ENCODE peak calls at places on chromosomes 12 and 14, in five cellular contexts. C is transverse colon, L is suprapubic skin, Y is esophagus squamous epithelium, O is gastrocnemius medialis. N is an unnamed sample.

GRCh38 chr12:52776913-52777395 is at the start of gene KRT76:
- DNase-seq in Y (no peak), L (no peak), C (no peak), O (no peak), N (no peak)

GRCh38 chr12:13283867-13284266 is 87.3 kb downstream of the EMP1 start:
- DNase-seq in O (no peak), C (no peak), L (no peak), Y (no peak), N (no peak)

GRCh38 chr12:76252031-76252430 is 96.2 kb downstream of the BBS10 start:
- DNase-seq in O (peak), L (no peak), Y (no peak), C (no peak), N (no peak)

GRCh38 chr14:105865266-105865903 is 339.0 kb downstream of the TMEM121 start:
- DNase-seq in O (peak), C (no peak), L (peak), Y (no peak), N (no peak)

GRCh38 chr14:90539996-90540395 is 143.2 kb downstream of the CALM1 start:
- DNase-seq in L (no peak), Y (no peak), C (no peak), O (no peak), N (no peak)

GRCh38 chr12:103627189-103627855 is 40.2 kb downstream of the STAB2 start:
- DNase-seq in O (no peak), L (no peak), Y (no peak), C (no peak), N (no peak)

GRCh38 chr12:75998292-75999063 is 33.1 kb downstream of the PHLDA1 start:
- DNase-seq in O (no peak), Y (no peak), L (no peak), C (no peak), N (no peak)

GRCh38 chr12:122032570-122032969 is 10.9 kb downstream of the BCL7A start:
- DNase-seq in Y (no peak), L (no peak), O (no peak), C (no peak), N (no peak)

GRCh38 chr12:6724409-6724797 is 557 bp downstream of the COPS7A start:
- DNase-seq in O (no peak), L (no peak), C (peak), Y (no peak), N (no peak)

GRCh38 chr12:52971701-52972329 is 22.9 kb downstream of the KRT18 start:
- DNase-seq in L (no peak), Y (no peak), C (peak), O (no peak), N (no peak)

GRCh38 chr14:52363969-52364368 is 49.9 kb downstream of the PTGER2 start:
- DNase-seq in C (no peak), O (no peak), L (no peak), Y (no peak), N (peak)

GRCh38 chr14:39228044-39228443 is 5.7 kb upstream of the MIA2 start:
- DNase-seq in C (no peak), Y (no peak), O (no peak), L (no peak), N (no peak)

GRCh38 chr14:100293497-100294212 is 12.6 kb downstream of the SLC25A29 start:
- DNase-seq in L (peak), Y (no peak), C (peak), O (peak), N (no peak)

GRCh38 chr12:49552014-49552413 is 13.2 kb downstream of the KCNH3 start:
- DNase-seq in Y (no peak), C (no peak), L (no peak), O (peak), N (peak)

GRCh38 chr12:44875954-44876553 is at the start of gene NELL2:
- DNase-seq in Y (no peak), O (no peak), L (no peak), C (peak), N (peak)

GRCh38 chr12:70006619-70006973 is 181.6 kb downstream of the MYRFL start:
- DNase-seq in C (no peak), Y (no peak), O (no peak), L (no peak), N (no peak)

GRCh38 chr14:100594625-100594951 is 7.4 kb upstream of the BEGAIN start:
- DNase-seq in O (peak), C (no peak), L (peak), Y (no peak), N (no peak)

GRCh38 chr14:61355892-61356325 is 34.5 kb downstream of the PRKCH start:
- DNase-seq in C (no peak), L (peak), Y (no peak), O (peak), N (peak)

GRCh38 chr12:79552186-79552585 is 138.6 kb downstream of the PAWR start:
- DNase-seq in O (no peak), C (no peak), L (no peak), Y (no peak), N (no peak)

GRCh38 chr12:7075931-7076330 is 15.4 kb downstream of the C1S start:
- DNase-seq in C (no peak), O (no peak), L (no peak), Y (no peak), N (no peak)

GRCh38 chr14:89304972-89305703 is 111.9 kb downstream of the FOXN3 start:
- DNase-seq in L (no peak), C (peak), O (no peak), Y (no peak), N (no peak)

GRCh38 chr12:32907166-32907565 is 10.6 kb upstream of the PKP2 start:
- DNase-seq in C (no peak), O (no peak), L (no peak), Y (no peak), N (no peak)

GRCh38 chr12:57173683-57174082 is 26.3 kb upstream of the LRP1-AS start:
- DNase-seq in C (no peak), O (no peak), L (no peak), Y (no peak), N (no peak)

GRCh38 chr14:24680516-24680915 is 46.5 kb upstream of the GZMB start:
- DNase-seq in C (no peak), O (no peak), L (no peak), Y (no peak), N (no peak)

GRCh38 chr14:41096131-41096530 is 510.5 kb upstream of the LRFN5 start:
- DNase-seq in C (no peak), O (no peak), Y (no peak), L (no peak), N (no peak)

GRCh38 chr12:93884794-93885460 is 207.8 kb downstream of the CRADD start:
- DNase-seq in O (no peak), Y (no peak), C (no peak), L (no peak), N (no peak)

GRCh38 chr14:52351191-52351560 is 37.1 kb downstream of the PTGER2 start:
- DNase-seq in Y (no peak), C (no peak), L (no peak), O (no peak), N (no peak)

GRCh38 chr12:78406776-78407335 is 457.7 kb upstream of the SYT1 start:
- DNase-seq in Y (no peak), L (no peak), O (no peak), C (no peak), N (no peak)

GRCh38 chr14:73242274-73242960 is 5.1 kb downstream of the PAPLN start:
- DNase-seq in Y (no peak), L (no peak), C (no peak), O (no peak), N (no peak)

GRCh38 chr14:75119056-75119455 is 7.8 kb downstream of the NEK9 start:
- DNase-seq in Y (no peak), O (no peak), L (no peak), C (no peak), N (no peak)

GRCh38 chr12:50215033-50215432 is 47.9 kb upstream of the CERS5 start:
- DNase-seq in O (no peak), C (no peak), L (no peak), Y (no peak), N (no peak)

GRCh38 chr12:56851462-56851861 is 82.7 kb downstream of the SDR9C7 start:
- DNase-seq in Y (no peak), O (no peak), L (no peak), C (no peak), N (no peak)

GRCh38 chr14:23669441-23669840 is 33.3 kb downstream of the DHRS2 start:
- DNase-seq in Y (no peak), O (no peak), L (no peak), C (no peak), N (no peak)

GRCh38 chr14:23119362-23120327 is 590 bp upstream of the CEBPE start:
- DNase-seq in C (no peak), Y (no peak), O (no peak), L (no peak), N (no peak)

GRCh38 chr12:111424189-111424792 is 18.6 kb downstream of the SH2B3 start:
- DNase-seq in C (no peak), L (no peak), Y (no peak), O (no peak), N (no peak)

GRCh38 chr12:53984901-53985357 is at the start of gene HOXC10:
- DNase-seq in O (peak), L (peak), Y (peak), C (peak), N (peak)
- H3K4me3 ChIP-seq in O (peak), L (peak), Y (peak), C (peak), N (no peak)

DNA sequence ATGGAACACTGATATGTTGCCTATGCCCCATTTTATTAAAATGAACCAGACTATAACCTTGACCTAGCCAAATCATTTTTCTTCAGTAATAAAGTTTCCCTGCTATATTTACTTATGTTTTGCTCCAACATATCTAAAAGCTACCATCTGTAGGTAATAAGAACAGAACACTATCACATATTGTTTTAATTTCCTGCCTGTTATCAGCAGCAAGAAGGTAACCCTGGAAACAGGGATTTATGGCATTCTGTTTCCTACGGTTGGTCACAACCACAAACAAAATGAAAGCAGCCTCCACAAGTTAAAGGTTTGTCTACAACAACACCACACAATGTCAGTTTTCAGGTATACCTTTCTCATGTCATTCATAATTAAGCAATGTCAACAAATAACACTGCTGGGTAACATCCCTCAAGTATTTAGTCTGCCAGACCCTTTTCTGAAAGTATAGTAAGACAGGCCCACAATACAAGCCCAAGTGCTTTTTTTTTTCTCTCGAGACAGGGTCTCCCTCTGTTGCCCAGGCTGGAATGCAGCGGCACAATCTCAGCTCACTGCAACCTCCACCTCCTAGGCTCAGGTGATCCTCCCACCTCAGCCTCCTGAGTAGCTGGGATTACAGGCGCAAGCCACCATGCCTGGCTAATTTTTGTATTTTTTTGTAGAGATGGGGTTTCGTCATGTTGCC is 25.5 kb downstream of the GCH1 start:
- DNase-seq in O (no peak), C (no peak), L (no peak), Y (no peak), N (no peak)
- TF ChIP-seq POLR2A in O (no peak), C (no peak), L (no peak), Y (no peak), N (no peak)

GRCh38 chr14:37466623-37467088 is 128.4 kb downstream of the FOXA1 start:
- DNase-seq in O (no peak), Y (no peak), C (no peak), L (no peak), N (no peak)

GRCh38 chr14:37472906-37473305 is 122.1 kb downstream of the FOXA1 start:
- DNase-seq in O (no peak), Y (no peak), C (no peak), L (no peak), N (no peak)

GRCh38 chr14:37470251-37470650 is 124.8 kb downstream of the FOXA1 start:
- DNase-seq in L (no peak), C (no peak), O (no peak), Y (no peak), N (no peak)

GRCh38 chr14:37466003-37466622 is 128.9 kb downstream of the FOXA1 start:
- DNase-seq in O (no peak), L (no peak), C (no peak), Y (no peak), N (no peak)

GRCh38 chr14:37469650-37470049 is 125.4 kb downstream of the FOXA1 start:
- DNase-seq in L (no peak), C (no peak), Y (no peak), O (no peak), N (no peak)
- H3K27ac ChIP-seq in L (no peak), C (no peak), Y (no peak), O (no peak), N (no peak)

DNA sequence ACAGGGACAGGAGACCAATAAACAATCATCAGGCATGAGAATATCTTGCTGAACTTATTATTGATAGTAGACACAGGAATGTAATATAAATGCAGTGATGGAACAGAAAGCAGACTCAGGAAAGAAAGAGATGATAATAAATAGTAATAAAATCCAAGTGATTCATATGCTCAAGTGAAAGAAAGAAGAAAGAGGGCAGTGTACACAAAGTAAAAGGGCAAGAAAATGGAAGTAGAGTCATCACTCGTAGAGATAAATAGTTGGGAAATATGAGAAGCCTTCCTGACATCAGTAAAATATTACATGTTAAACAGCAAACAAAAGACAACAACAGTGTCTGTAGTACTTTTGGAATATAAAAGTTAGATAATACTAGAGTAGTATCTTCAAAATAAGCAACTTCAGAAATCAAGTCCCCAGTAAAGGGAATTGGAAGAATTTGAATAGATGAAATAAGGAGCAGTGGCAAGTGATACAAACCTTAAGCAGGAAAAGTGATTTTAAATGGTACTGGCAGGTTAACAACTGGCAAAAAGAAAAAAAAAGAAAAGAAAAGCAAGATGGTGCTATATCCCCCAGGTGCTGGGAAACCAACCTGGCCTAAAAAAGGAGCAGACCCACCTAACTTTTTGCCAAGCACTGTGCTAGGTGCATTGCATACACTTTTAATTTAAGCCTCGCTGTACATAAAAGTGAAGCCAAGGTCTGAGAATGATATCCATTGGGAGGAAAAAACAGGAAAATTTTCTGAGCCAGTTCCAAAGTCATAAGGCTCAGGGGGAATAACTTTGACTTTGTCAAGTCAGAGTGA is 412.5 kb downstream of the RAD51B start:
- DNase-seq in Y (no peak), O (no peak), C (no peak), L (no peak), N (no peak)
- H3K4me3 ChIP-seq in Y (no peak), O (no peak), C (no peak), L (no peak), N (no peak)

GRCh38 chr14:31025335-31026075 is at the start of gene AP4S1:
- DNase-seq in L (peak), O (peak), Y (no peak), C (peak), N (peak)
- TF ChIP-seq POLR2A in L (no peak), O (no peak), Y (no peak), C (peak), N (no peak)

GRCh38 chr12:3631272-3631637 is 121.7 kb downstream of the CRACR2A start:
- DNase-seq in O (no peak), C (no peak), L (no peak), Y (no peak), N (no peak)
- H3K27ac ChIP-seq in O (no peak), C (no peak), L (no peak), Y (no peak), N (no peak)

DNA sequence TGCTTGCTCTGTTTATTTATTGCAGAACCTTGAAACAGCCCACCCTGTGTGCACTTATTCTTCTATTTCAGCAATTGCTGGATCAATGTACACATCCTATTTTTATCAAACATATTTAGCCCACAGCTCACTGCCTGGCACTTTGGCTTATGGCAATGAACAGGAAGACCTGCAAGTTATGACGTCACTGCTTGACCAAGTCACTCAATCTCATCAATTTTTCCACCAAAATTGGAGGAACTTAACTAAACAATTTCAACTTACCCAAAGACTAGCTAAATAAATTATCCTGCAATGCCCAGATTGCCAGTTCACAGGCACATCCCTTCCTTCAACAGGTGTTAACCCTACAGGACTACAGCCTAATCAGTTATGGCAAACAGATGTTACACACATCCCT is 89.3 kb downstream of the FSCB start:
- DNase-seq in L (no peak), O (no peak), Y (no peak), C (no peak), N (no peak)
- H3K4me3 ChIP-seq in L (no peak), O (no peak), Y (no peak), C (no peak), N (no peak)

GRCh38 chr12:132621657-132622435 is 3.3 kb downstream of the P2RX2 start:
- DNase-seq in L (no peak), C (no peak), O (no peak), Y (no peak), N (no peak)
- TF ChIP-seq POLR2A in L (no peak), C (no peak), O (no peak), Y (no peak), N (no peak)

GRCh38 chr12:124098887-124099286 is 125.9 kb downstream of the ZNF664 start:
- DNase-seq in Y (no peak), O (no peak), C (no peak), L (no peak), N (no peak)

GRCh38 chr12:124098101-124098757 is 125.2 kb downstream of the ZNF664 start:
- DNase-seq in O (no peak), Y (no peak), L (no peak), C (no peak), N (no peak)

GRCh38 chr12:124097681-124098080 is 124.7 kb downstream of the ZNF664 start:
- DNase-seq in Y (no peak), O (no peak), C (no peak), L (no peak), N (no peak)

GRCh38 chr12:124096109-124096508 is 123.1 kb downstream of the ZNF664 start:
- DNase-seq in Y (no peak), O (no peak), L (no peak), C (no peak), N (no peak)

DNA sequence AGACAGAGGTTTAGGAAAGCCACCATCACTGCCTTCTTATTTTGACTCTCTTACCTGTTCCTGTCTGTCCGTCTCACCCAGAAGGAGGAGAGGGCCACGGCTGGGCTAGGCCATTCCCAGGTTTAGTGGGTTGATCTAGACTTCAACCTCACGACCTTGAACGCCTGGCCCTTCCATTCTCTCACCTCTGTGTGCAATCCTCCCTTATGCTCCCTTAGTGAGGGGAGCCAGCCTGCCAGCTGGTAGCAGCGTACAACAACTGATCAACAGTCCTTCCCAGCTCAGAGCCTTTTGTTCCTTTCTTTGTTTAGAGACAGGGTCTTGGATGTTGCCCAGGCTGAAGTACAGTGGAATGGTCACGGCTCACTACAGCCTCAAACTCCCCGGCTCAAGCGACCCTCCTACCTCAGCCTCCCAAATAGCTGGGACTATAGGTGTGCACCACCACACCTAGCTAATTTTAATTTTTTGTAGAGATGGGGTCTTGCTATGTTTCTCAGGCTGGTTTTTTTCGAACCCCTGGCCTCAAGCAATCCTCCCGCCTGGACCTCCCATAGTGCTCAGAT is 123.9 kb downstream of the ZNF664 start:
- DNase-seq in L (no peak), Y (no peak), C (no peak), O (no peak), N (no peak)
- H3K27ac ChIP-seq in L (no peak), Y (peak), C (no peak), O (no peak), N (no peak)